ENCODE peak calls at places on chromosome 17, in seven cellular contexts. M, U, A, W, O, X and G are unnamed samples.

GRCh38 chr17:969767-970387 is 9.7 kb downstream of the NXN start:
- DNase-seq in W (no peak), A (no peak), X (no peak), M (no peak), U (peak), O (no peak), G (no peak)

GRCh38 chr17:7120123-7120522 is 5.5 kb upstream of the ASGR2 start:
- DNase-seq in W (no peak), O (no peak), M (no peak), A (no peak), U (no peak), X (no peak), G (no peak)

GRCh38 chr17:31724026-31724425 is 135.0 kb downstream of the COPRS start:
- DNase-seq in X (peak), W (no peak), M (no peak), O (no peak), U (no peak), A (no peak), G (no peak)

GRCh38 chr17:73269329-73269615 is 7.6 kb upstream of the CPSF4L start:
- DNase-seq in W (no peak), M (no peak), A (no peak), U (no peak), X (no peak), O (no peak), G (no peak)

GRCh38 chr17:34892864-34893263 is 68.4 kb downstream of the CCT6B start:
- DNase-seq in X (peak), O (peak), W (no peak), A (peak), U (no peak), M (no peak), G (peak)

GRCh38 chr17:75827291-75828050 is 16.7 kb downstream of the UNC13D start:
- DNase-seq in W (peak), A (peak), X (peak), O (peak), M (peak), U (peak), G (peak)

GRCh38 chr17:47760409-47761140 is 27.5 kb downstream of the TBX21 start:
- DNase-seq in X (no peak), A (no peak), U (no peak), O (no peak), W (no peak), M (no peak), G (no peak)

GRCh38 chr17:78986048-78986648 is 6.4 kb upstream of the LGALS3BP start:
- DNase-seq in M (no peak), U (no peak), O (no peak), W (peak), A (no peak), X (no peak), G (peak)

GRCh38 chr17:38628441-38628840 is 22.7 kb upstream of the SRCIN1 start:
- DNase-seq in A (no peak), W (no peak), X (peak), U (no peak), M (peak), O (no peak), G (no peak)

GRCh38 chr17:28370035-28370743 is at the start of gene VTN:
- DNase-seq in W (no peak), A (no peak), X (no peak), U (no peak), M (no peak), O (peak), G (no peak)